ENCODE peak calls at places on chromosome X, in five cellular contexts. B, M, K, X and V are unnamed samples.

GRCh38 chrX:118595501-118596042 is 100.0 kb downstream of the DOCK11 start:
- DNase-seq in K (no peak), M (no peak), X (no peak), B (no peak), V (no peak)

GRCh38 chrX:50779694-50780093 is 34.3 kb downstream of the SHROOM4 start:
- DNase-seq in X (no peak), M (no peak), B (no peak), K (no peak), V (no peak)

GRCh38 chrX:69396916-69397315 is 107.2 kb upstream of the NALF2 start:
- DNase-seq in X (no peak), M (peak; percentile 54), K (no peak), B (no peak), V (no peak)

GRCh38 chrX:66046612-66047235 is 6.8 kb upstream of the VSIG4 start:
- DNase-seq in X (peak; percentile 52), M (no peak), B (no peak), K (no peak), V (no peak)

GRCh38 chrX:140766024-140766611 is 56.6 kb downstream of the LINC00632 start:
- DNase-seq in M (no peak), B (no peak), X (peak; percentile 23), K (no peak), V (no peak)

GRCh38 chrX:129600981-129601424 is 53.8 kb downstream of the APLN start:
- DNase-seq in K (no peak), B (peak; percentile 30), X (no peak), M (no peak), V (no peak)

GRCh38 chrX:104789784-104790183 is 223.8 kb downstream of the IL1RAPL2 start:
- DNase-seq in K (no peak), M (no peak), B (no peak), X (no peak), V (no peak)

GRCh38 chrX:108020631-108021030 is 24.2 kb upstream of the VSIG1 start:
- DNase-seq in B (no peak), M (no peak), X (no peak), K (no peak), V (no peak)

GRCh38 chrX:118637997-118638396 is 89.4 kb upstream of the IL13RA1 start:
- DNase-seq in K (no peak), X (no peak), M (no peak), B (no peak), V (no peak)

GRCh38 chrX:138745215-138745614 is 33.7 kb upstream of the FGF13 start:
- DNase-seq in M (no peak), B (peak; percentile 2), K (no peak), X (no peak), V (peak; percentile 39)

GRCh38 chrX:34197946-34198345 is 65.8 kb upstream of the FAM47A start:
- DNase-seq in K (peak; percentile 10), X (no peak), B (no peak), M (no peak), V (no peak)

GRCh38 chrX:149639568-149639967 is 8.0 kb upstream of the TMEM185A start:
- DNase-seq in M (no peak), K (no peak), X (no peak), B (no peak), V (no peak)

GRCh38 chrX:77894921-77895886 is at the start of gene MAGT1:
- DNase-seq in K (peak; percentile 79), X (peak; percentile 88), B (peak; percentile 84), M (peak; percentile 96), V (peak; percentile 77)

GRCh38 chrX:112687189-112687691 is 7.5 kb upstream of the LHFPL1 start:
- DNase-seq in X (no peak), B (no peak), K (no peak), M (no peak), V (no peak)

GRCh38 chrX:138485224-138485623 is 226.3 kb downstream of the FGF13 start:
- DNase-seq in X (no peak), B (no peak), K (no peak), M (no peak), V (no peak)

GRCh38 chrX:10634681-10635161 is 14.3 kb upstream of the MID1 start:
- DNase-seq in M (no peak), X (no peak), K (peak; percentile 78), B (peak; percentile 71), V (no peak)

GRCh38 chrX:3230496-3230895 is 116.0 kb downstream of the MXRA5 start:
- DNase-seq in X (no peak), K (no peak), B (no peak), M (no peak), V (no peak)

GRCh38 chrX:39519566-39520301 is 578.0 kb downstream of the BCOR start:
- DNase-seq in M (no peak), K (no peak), X (no peak), B (no peak), V (no peak)

GRCh38 chrX:151488677-151489076 is 74.8 kb upstream of the PASD1 start:
- DNase-seq in K (no peak), M (no peak), X (no peak), B (peak; percentile 18), V (no peak)

GRCh38 chrX:7574325-7574724 is 268.6 kb upstream of the VCX start:
- DNase-seq in K (no peak), B (no peak), M (no peak), X (no peak), V (peak; percentile 38)

GRCh38 chrX:109472939-109473713 is 8.8 kb downstream of the GUCY2F start:
- DNase-seq in B (no peak), X (no peak), K (peak; percentile 32), M (no peak), V (no peak)

GRCh38 chrX:119134466-119134865 is 6.9 kb upstream of the KIAA1210 start:
- DNase-seq in M (no peak), K (no peak), B (no peak), X (no peak), V (no peak)

GRCh38 chrX:95835223-95835622 is 849.4 kb upstream of the DIAPH2 start:
- DNase-seq in X (no peak), K (no peak), B (no peak), M (no peak), V (no peak)

GRCh38 chrX:139892512-139892911 is 40.3 kb downstream of the ATP11C start:
- DNase-seq in K (no peak), X (no peak), B (no peak), M (no peak), V (no peak)

GRCh38 chrX:19647159-19647558 is 131.9 kb upstream of the MAP3K15 start:
- DNase-seq in X (no peak), K (no peak), M (no peak), B (no peak), V (no peak)

GRCh38 chrX:63250253-63250868 is 100.8 kb downstream of the SPIN4 start:
- DNase-seq in X (no peak), B (peak; percentile 4), M (no peak), K (peak; percentile 9), V (no peak)

GRCh38 chrX:103918050-103918449 is 44.4 kb upstream of the TMSB15B start:
- DNase-seq in M (no peak), X (peak; percentile 53), B (peak; percentile 67), K (no peak), V (no peak)

GRCh38 chrX:100720301-100720700 is 11.6 kb downstream of the SYTL4 start:
- DNase-seq in K (no peak), B (no peak), M (no peak), X (no peak), V (no peak)

GRCh38 chrX:9182041-9182440 is 148.1 kb upstream of the FAM9B start:
- DNase-seq in X (no peak), B (no peak), K (no peak), M (no peak), V (no peak)

GRCh38 chrX:81414630-81415029 is 212.7 kb downstream of the SH3BGRL start:
- DNase-seq in M (no peak), B (no peak), X (no peak), K (no peak), V (no peak)

GRCh38 chrX:31223817-31224216 is 152.0 kb upstream of the FTHL17 start:
- DNase-seq in M (no peak), X (no peak), B (no peak), K (peak; percentile 21), V (no peak)

GRCh38 chrX:1477801-1478458 is 25.2 kb upstream of the ASMTL start:
- DNase-seq in M (peak; percentile 53), K (no peak), B (no peak), X (no peak), V (no peak)

GRCh38 chrX:72042860-72043248 is 88.9 kb downstream of the RTL5 start:
- DNase-seq in B (no peak), K (no peak), X (no peak), M (no peak), V (no peak)
- TF ChIP-seq CTCF in B (no peak), K (no peak), X (no peak), M (no peak), V (no peak)

GRCh38 chrX:41441934-41442823 is 5.0 kb upstream of the NYX start:
- DNase-seq in M (peak; percentile 91), K (peak; percentile 45), B (peak; percentile 76), X (peak; percentile 69), V (peak; percentile 34)
- TF ChIP-seq CTCF in M (peak; percentile 67), K (peak; percentile 42), B (peak; percentile 71), X (peak; percentile 26), V (peak; percentile 52)

DNA sequence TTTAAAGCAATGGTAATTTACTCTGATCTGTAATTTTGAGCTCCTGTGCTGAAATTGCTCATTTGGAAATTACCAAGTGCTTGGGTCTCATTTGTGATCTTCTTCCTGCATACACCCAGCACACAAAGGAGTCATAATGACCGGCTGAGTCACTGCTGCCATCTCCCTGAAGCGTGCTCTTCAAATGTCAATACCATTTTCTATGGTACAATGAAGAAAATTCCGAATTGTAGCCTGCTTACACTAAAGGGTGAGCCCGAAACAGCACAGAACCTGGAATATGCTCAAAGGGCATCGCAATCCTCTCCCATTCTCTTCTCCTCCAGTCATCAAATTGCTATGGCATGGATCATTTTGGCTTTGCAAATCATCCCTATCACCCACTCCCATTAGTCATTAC is 140.6 kb downstream of the GRIA3 start:
- DNase-seq in X (no peak), B (no peak), K (no peak), M (no peak), V (no peak)
- TF ChIP-seq CTCF in X (no peak), B (no peak), K (no peak), M (no peak), V (no peak)

GRCh38 chrX:57915680-57916079 is 5.4 kb upstream of the ZXDA start:
- DNase-seq in K (no peak), B (no peak), M (no peak), X (no peak), V (no peak)

GRCh38 chrX:57918750-57919436 is 8.6 kb upstream of the ZXDA start:
- DNase-seq in X (no peak), M (no peak), K (no peak), B (no peak), V (no peak)
- TF ChIP-seq CTCF in X (no peak), M (no peak), K (peak; percentile 35), B (peak; percentile 50), V (peak; percentile 50)